ENCODE peak calls at places on chromosomes 4 and X, in eight cellular contexts. One of them, this sample, is unnamed.
A peak's percentile ranks its signal among the peaks of the same experiment; 100 is the strongest.

GRCh38 chr4:76626686-76627465 is 191.8 kb downstream of the SHROOM3 start:
- DNase-seq in left ventricle myocardium inferior: no peak
- DNase-seq in MM.1S: no peak
- DNase-seq in spleen: no peak
- DNase-seq in PC-3: peak; percentile 26
- DNase-seq in naive thymus-derived CD4-positive, alpha-beta T cell: no peak
- DNase-seq in AG04450: no peak
- DNase-seq in effector memory CD4-positive, alpha-beta T cell: no peak
- DNase-seq in this sample: no peak

GRCh38 chr4:1012031-1012739 is 759 bp downstream of the FGFRL1 start:
- DNase-seq in left ventricle myocardium inferior: no peak
- DNase-seq in MM.1S: no peak
- DNase-seq in spleen: peak; percentile 87
- DNase-seq in PC-3: peak; percentile 34
- DNase-seq in naive thymus-derived CD4-positive, alpha-beta T cell: no peak
- DNase-seq in AG04450: no peak
- DNase-seq in effector memory CD4-positive, alpha-beta T cell: peak; percentile 20
- DNase-seq in this sample: no peak

GRCh38 chr4:48340905-48341775 is at the start of gene SLAIN2:
- DNase-seq in left ventricle myocardium inferior: peak; percentile 100
- DNase-seq in MM.1S: peak; percentile 95
- DNase-seq in spleen: peak; percentile 100
- DNase-seq in PC-3: peak; percentile 89
- DNase-seq in naive thymus-derived CD4-positive, alpha-beta T cell: peak; percentile 95
- DNase-seq in AG04450: peak; percentile 97
- DNase-seq in effector memory CD4-positive, alpha-beta T cell: peak; percentile 97
- DNase-seq in this sample: peak; percentile 100

GRCh38 chr4:47598320-47598719 is 113.2 kb downstream of the ATP10D start:
- DNase-seq in left ventricle myocardium inferior: no peak
- DNase-seq in MM.1S: no peak
- DNase-seq in spleen: no peak
- DNase-seq in PC-3: no peak
- DNase-seq in naive thymus-derived CD4-positive, alpha-beta T cell: no peak
- DNase-seq in AG04450: no peak
- DNase-seq in effector memory CD4-positive, alpha-beta T cell: no peak
- DNase-seq in this sample: no peak

GRCh38 chrX:108331126-108331909 is 106.9 kb downstream of the COL4A6 start:
- DNase-seq in left ventricle myocardium inferior: no peak
- DNase-seq in MM.1S: no peak
- DNase-seq in spleen: no peak
- DNase-seq in PC-3: peak; percentile 67
- DNase-seq in naive thymus-derived CD4-positive, alpha-beta T cell: no peak
- DNase-seq in AG04450: no peak
- DNase-seq in effector memory CD4-positive, alpha-beta T cell: no peak
- DNase-seq in this sample: no peak

GRCh38 chr4:67879486-67879885 is 4.3 kb downstream of the TMPRSS11D start:
- DNase-seq in left ventricle myocardium inferior: no peak
- DNase-seq in MM.1S: no peak
- DNase-seq in spleen: no peak
- DNase-seq in PC-3: no peak
- DNase-seq in naive thymus-derived CD4-positive, alpha-beta T cell: no peak
- DNase-seq in AG04450: no peak
- DNase-seq in effector memory CD4-positive, alpha-beta T cell: no peak
- DNase-seq in this sample: no peak

GRCh38 chr4:121307441-121308327 is 73.1 kb downstream of the QRFPR start:
- DNase-seq in left ventricle myocardium inferior: no peak
- DNase-seq in MM.1S: peak; percentile 86
- DNase-seq in spleen: no peak
- DNase-seq in PC-3: peak; percentile 56
- DNase-seq in naive thymus-derived CD4-positive, alpha-beta T cell: peak; percentile 10
- DNase-seq in AG04450: no peak
- DNase-seq in effector memory CD4-positive, alpha-beta T cell: peak; percentile 8
- DNase-seq in this sample: no peak

GRCh38 chr4:107896158-107896645 is 35.1 kb upstream of the CYP2U1 start:
- DNase-seq in left ventricle myocardium inferior: no peak
- DNase-seq in MM.1S: no peak
- DNase-seq in spleen: no peak
- DNase-seq in PC-3: peak; percentile 92
- DNase-seq in naive thymus-derived CD4-positive, alpha-beta T cell: no peak
- DNase-seq in AG04450: peak; percentile 83
- DNase-seq in effector memory CD4-positive, alpha-beta T cell: no peak
- DNase-seq in this sample: no peak

GRCh38 chr4:66766557-66766956 is 778.7 kb downstream of the CENPC start:
- DNase-seq in left ventricle myocardium inferior: no peak
- DNase-seq in MM.1S: no peak
- DNase-seq in spleen: no peak
- DNase-seq in PC-3: no peak
- DNase-seq in naive thymus-derived CD4-positive, alpha-beta T cell: no peak
- DNase-seq in AG04450: no peak
- DNase-seq in effector memory CD4-positive, alpha-beta T cell: no peak
- DNase-seq in this sample: no peak

GRCh38 chr4:164956766-164957643 is 20.5 kb downstream of the TRIM61 start:
- DNase-seq in left ventricle myocardium inferior: peak; percentile 73
- DNase-seq in MM.1S: peak; percentile 92
- DNase-seq in spleen: peak; percentile 92
- DNase-seq in PC-3: peak; percentile 55
- DNase-seq in naive thymus-derived CD4-positive, alpha-beta T cell: peak; percentile 41
- DNase-seq in AG04450: no peak
- DNase-seq in effector memory CD4-positive, alpha-beta T cell: peak; percentile 29
- DNase-seq in this sample: peak; percentile 75

GRCh38 chr4:174228988-174229387 is 54.5 kb downstream of the FBXO8 start:
- DNase-seq in left ventricle myocardium inferior: no peak
- DNase-seq in MM.1S: no peak
- DNase-seq in spleen: no peak
- DNase-seq in PC-3: no peak
- DNase-seq in naive thymus-derived CD4-positive, alpha-beta T cell: no peak
- DNase-seq in AG04450: no peak
- DNase-seq in effector memory CD4-positive, alpha-beta T cell: no peak
- DNase-seq in this sample: no peak

GRCh38 chrX:15160558-15160957 is 109.3 kb downstream of the ASB9 start:
- DNase-seq in left ventricle myocardium inferior: no peak
- DNase-seq in MM.1S: no peak
- DNase-seq in spleen: no peak
- DNase-seq in PC-3: no peak
- DNase-seq in naive thymus-derived CD4-positive, alpha-beta T cell: no peak
- DNase-seq in AG04450: no peak
- DNase-seq in effector memory CD4-positive, alpha-beta T cell: no peak
- DNase-seq in this sample: no peak

GRCh38 chr4:47891928-47892327 is 22.5 kb downstream of the NFXL1 start:
- DNase-seq in left ventricle myocardium inferior: no peak
- DNase-seq in MM.1S: peak; percentile 17
- DNase-seq in spleen: no peak
- DNase-seq in PC-3: no peak
- DNase-seq in naive thymus-derived CD4-positive, alpha-beta T cell: no peak
- DNase-seq in AG04450: no peak
- DNase-seq in effector memory CD4-positive, alpha-beta T cell: no peak
- DNase-seq in this sample: no peak

GRCh38 chr4:178823673-178824072 is 1381.4 kb upstream of the AGA start:
- DNase-seq in left ventricle myocardium inferior: no peak
- DNase-seq in MM.1S: no peak
- DNase-seq in spleen: no peak
- DNase-seq in PC-3: peak; percentile 18
- DNase-seq in naive thymus-derived CD4-positive, alpha-beta T cell: no peak
- DNase-seq in AG04450: no peak
- DNase-seq in effector memory CD4-positive, alpha-beta T cell: no peak
- DNase-seq in this sample: no peak

GRCh38 chrX:20118065-20118824 is 1.5 kb upstream of the MAP7D2 start:
- DNase-seq in left ventricle myocardium inferior: no peak
- DNase-seq in MM.1S: no peak
- DNase-seq in spleen: no peak
- DNase-seq in PC-3: peak; percentile 68
- DNase-seq in naive thymus-derived CD4-positive, alpha-beta T cell: no peak
- DNase-seq in AG04450: no peak
- DNase-seq in effector memory CD4-positive, alpha-beta T cell: no peak
- DNase-seq in this sample: no peak

GRCh38 chrX:28639502-28639901 is 52.3 kb downstream of the IL1RAPL1 start:
- DNase-seq in left ventricle myocardium inferior: no peak
- DNase-seq in MM.1S: no peak
- DNase-seq in spleen: no peak
- DNase-seq in PC-3: peak; percentile 70
- DNase-seq in naive thymus-derived CD4-positive, alpha-beta T cell: no peak
- DNase-seq in AG04450: no peak
- DNase-seq in effector memory CD4-positive, alpha-beta T cell: no peak
- DNase-seq in this sample: no peak

GRCh38 chr4:131441004-131441688 is 1707.9 kb upstream of the PCDH10 start:
- DNase-seq in left ventricle myocardium inferior: no peak
- DNase-seq in MM.1S: no peak
- DNase-seq in spleen: peak; percentile 51
- DNase-seq in PC-3: no peak
- DNase-seq in naive thymus-derived CD4-positive, alpha-beta T cell: no peak
- DNase-seq in AG04450: no peak
- DNase-seq in effector memory CD4-positive, alpha-beta T cell: no peak
- DNase-seq in this sample: no peak

GRCh38 chrX:30786374-30786773 is 102.7 kb downstream of the TAB3 start:
- DNase-seq in left ventricle myocardium inferior: no peak
- DNase-seq in MM.1S: no peak
- DNase-seq in spleen: no peak
- DNase-seq in PC-3: peak; percentile 11
- DNase-seq in naive thymus-derived CD4-positive, alpha-beta T cell: no peak
- DNase-seq in AG04450: no peak
- DNase-seq in effector memory CD4-positive, alpha-beta T cell: no peak
- DNase-seq in this sample: no peak

GRCh38 chr4:98639523-98639922 is 18.9 kb downstream of the TSPAN5 start:
- DNase-seq in left ventricle myocardium inferior: no peak
- DNase-seq in MM.1S: peak; percentile 81
- DNase-seq in spleen: no peak
- DNase-seq in PC-3: no peak
- DNase-seq in naive thymus-derived CD4-positive, alpha-beta T cell: peak; percentile 10
- DNase-seq in AG04450: no peak
- DNase-seq in effector memory CD4-positive, alpha-beta T cell: no peak
- DNase-seq in this sample: no peak

GRCh38 chr4:151238477-151238876 is 38.5 kb upstream of the PRSS48 start:
- DNase-seq in left ventricle myocardium inferior: no peak
- DNase-seq in MM.1S: no peak
- DNase-seq in spleen: no peak
- DNase-seq in PC-3: peak; percentile 6
- DNase-seq in naive thymus-derived CD4-positive, alpha-beta T cell: no peak
- DNase-seq in AG04450: no peak
- DNase-seq in effector memory CD4-positive, alpha-beta T cell: no peak
- DNase-seq in this sample: no peak

GRCh38 chr4:57064811-57065711 is 45.1 kb downstream of the IGFBP7 start:
- DNase-seq in left ventricle myocardium inferior: peak; percentile 78
- DNase-seq in MM.1S: no peak
- DNase-seq in spleen: no peak
- DNase-seq in PC-3: peak; percentile 78
- DNase-seq in naive thymus-derived CD4-positive, alpha-beta T cell: no peak
- DNase-seq in AG04450: peak; percentile 84
- DNase-seq in effector memory CD4-positive, alpha-beta T cell: no peak
- DNase-seq in this sample: peak; percentile 82
- H3K4me3 ChIP-seq in left ventricle myocardium inferior: peak overlapping the region; percentile 36
- H3K4me3 ChIP-seq in MM.1S: no peak overlapping the region
- H3K4me3 ChIP-seq in spleen: no peak overlapping the region
- H3K4me3 ChIP-seq in PC-3: peak overlapping the region; percentile 18
- H3K4me3 ChIP-seq in naive thymus-derived CD4-positive, alpha-beta T cell: no peak overlapping the region
- H3K4me3 ChIP-seq in AG04450: peak overlapping the region; percentile 31
- H3K4me3 ChIP-seq in effector memory CD4-positive, alpha-beta T cell: no peak overlapping the region
- H3K4me3 ChIP-seq in this sample: no peak overlapping the region

GRCh38 chrX:113962338-113962737 is 621.5 kb upstream of the HTR2C start:
- DNase-seq in left ventricle myocardium inferior: no peak
- DNase-seq in MM.1S: no peak
- DNase-seq in spleen: no peak
- DNase-seq in PC-3: no peak
- DNase-seq in naive thymus-derived CD4-positive, alpha-beta T cell: no peak
- DNase-seq in AG04450: no peak
- DNase-seq in effector memory CD4-positive, alpha-beta T cell: no peak
- DNase-seq in this sample: no peak
- H3K27ac ChIP-seq in left ventricle myocardium inferior: no peak overlapping the region
- H3K27ac ChIP-seq in MM.1S: no peak overlapping the region
- H3K27ac ChIP-seq in spleen: no peak overlapping the region
- H3K27ac ChIP-seq in PC-3: no peak overlapping the region
- H3K27ac ChIP-seq in naive thymus-derived CD4-positive, alpha-beta T cell: no peak overlapping the region
- H3K27ac ChIP-seq in AG04450: no peak overlapping the region
- H3K27ac ChIP-seq in effector memory CD4-positive, alpha-beta T cell: no peak overlapping the region
- H3K27ac ChIP-seq in this sample: no peak overlapping the region

GRCh38 chr4:44447563-44448504 is 775 bp downstream of the KCTD8 start:
- DNase-seq in left ventricle myocardium inferior: peak; percentile 23
- DNase-seq in MM.1S: peak; percentile 61
- DNase-seq in spleen: peak; percentile 73
- DNase-seq in PC-3: peak; percentile 4
- DNase-seq in naive thymus-derived CD4-positive, alpha-beta T cell: no peak
- DNase-seq in AG04450: no peak
- DNase-seq in effector memory CD4-positive, alpha-beta T cell: no peak
- DNase-seq in this sample: peak; percentile 22
- H3K4me3 ChIP-seq in left ventricle myocardium inferior: peak overlapping the region; percentile 68
- H3K4me3 ChIP-seq in MM.1S: peak overlapping the region; percentile 59
- H3K4me3 ChIP-seq in spleen: peak overlapping the region; percentile 55
- H3K4me3 ChIP-seq in PC-3: peak overlapping the region; percentile 83
- H3K4me3 ChIP-seq in naive thymus-derived CD4-positive, alpha-beta T cell: no peak overlapping the region
- H3K4me3 ChIP-seq in AG04450: no peak overlapping the region
- H3K4me3 ChIP-seq in effector memory CD4-positive, alpha-beta T cell: peak overlapping the region; percentile 39
- H3K4me3 ChIP-seq in this sample: peak overlapping the region; percentile 52

GRCh38 chr4:2067446-2068197 is 8.5 kb downstream of the NAT8L start:
- DNase-seq in left ventricle myocardium inferior: no peak
- DNase-seq in MM.1S: no peak
- DNase-seq in spleen: peak; percentile 62
- DNase-seq in PC-3: no peak
- DNase-seq in naive thymus-derived CD4-positive, alpha-beta T cell: no peak
- DNase-seq in AG04450: no peak
- DNase-seq in effector memory CD4-positive, alpha-beta T cell: no peak
- DNase-seq in this sample: no peak
- H3K27ac ChIP-seq in left ventricle myocardium inferior: no peak overlapping the region
- H3K27ac ChIP-seq in MM.1S: no peak overlapping the region
- H3K27ac ChIP-seq in spleen: no peak overlapping the region
- H3K27ac ChIP-seq in PC-3: no peak overlapping the region
- H3K27ac ChIP-seq in naive thymus-derived CD4-positive, alpha-beta T cell: no peak overlapping the region
- H3K27ac ChIP-seq in AG04450: no peak overlapping the region
- H3K27ac ChIP-seq in effector memory CD4-positive, alpha-beta T cell: no peak overlapping the region
- H3K27ac ChIP-seq in this sample: no peak overlapping the region

GRCh38 chr4:7193040-7193958 is 961 bp downstream of the SORCS2 start:
- DNase-seq in left ventricle myocardium inferior: no peak
- DNase-seq in MM.1S: no peak
- DNase-seq in spleen: peak; percentile 51
- DNase-seq in PC-3: peak; percentile 20
- DNase-seq in naive thymus-derived CD4-positive, alpha-beta T cell: no peak
- DNase-seq in AG04450: no peak
- DNase-seq in effector memory CD4-positive, alpha-beta T cell: no peak
- DNase-seq in this sample: peak; percentile 65
- H3K4me3 ChIP-seq in left ventricle myocardium inferior: peak overlapping the region; percentile 67
- H3K4me3 ChIP-seq in MM.1S: no peak overlapping the region
- H3K4me3 ChIP-seq in spleen: no peak overlapping the region
- H3K4me3 ChIP-seq in PC-3: peak overlapping the region; percentile 74
- H3K4me3 ChIP-seq in naive thymus-derived CD4-positive, alpha-beta T cell: no peak overlapping the region
- H3K4me3 ChIP-seq in AG04450: peak overlapping the region; percentile 43
- H3K4me3 ChIP-seq in effector memory CD4-positive, alpha-beta T cell: no peak overlapping the region
- H3K4me3 ChIP-seq in this sample: peak overlapping the region; percentile 87

GRCh38 chrX:13897571-13897970 is 80.7 kb upstream of the GPM6B start:
- DNase-seq in left ventricle myocardium inferior: no peak
- DNase-seq in MM.1S: no peak
- DNase-seq in spleen: no peak
- DNase-seq in PC-3: no peak
- DNase-seq in naive thymus-derived CD4-positive, alpha-beta T cell: no peak
- DNase-seq in AG04450: no peak
- DNase-seq in effector memory CD4-positive, alpha-beta T cell: no peak
- DNase-seq in this sample: no peak
- H3K27ac ChIP-seq in left ventricle myocardium inferior: no peak overlapping the region
- H3K27ac ChIP-seq in MM.1S: no peak overlapping the region
- H3K27ac ChIP-seq in spleen: no peak overlapping the region
- H3K27ac ChIP-seq in PC-3: no peak overlapping the region
- H3K27ac ChIP-seq in naive thymus-derived CD4-positive, alpha-beta T cell: no peak overlapping the region
- H3K27ac ChIP-seq in AG04450: no peak overlapping the region
- H3K27ac ChIP-seq in effector memory CD4-positive, alpha-beta T cell: no peak overlapping the region
- H3K27ac ChIP-seq in this sample: no peak overlapping the region

GRCh38 chr4:116180056-116180690 is 905.2 kb downstream of the TRAM1L1 start:
- DNase-seq in left ventricle myocardium inferior: no peak
- DNase-seq in MM.1S: no peak
- DNase-seq in spleen: no peak
- DNase-seq in PC-3: peak; percentile 24
- DNase-seq in naive thymus-derived CD4-positive, alpha-beta T cell: no peak
- DNase-seq in AG04450: no peak
- DNase-seq in effector memory CD4-positive, alpha-beta T cell: no peak
- DNase-seq in this sample: no peak
- H3K4me3 ChIP-seq in left ventricle myocardium inferior: no peak overlapping the region
- H3K4me3 ChIP-seq in MM.1S: no peak overlapping the region
- H3K4me3 ChIP-seq in spleen: no peak overlapping the region
- H3K4me3 ChIP-seq in PC-3: peak overlapping the region; percentile 46
- H3K4me3 ChIP-seq in naive thymus-derived CD4-positive, alpha-beta T cell: no peak overlapping the region
- H3K4me3 ChIP-seq in AG04450: no peak overlapping the region
- H3K4me3 ChIP-seq in effector memory CD4-positive, alpha-beta T cell: no peak overlapping the region
- H3K4me3 ChIP-seq in this sample: no peak overlapping the region